ENCODE peak calls at places on chromosomes 3 and 15, in five cellular contexts. H is Peyer's patch, Z is HCT116, F is fibroblast of villous mesenchyme, W is astrocyte of the cerebellum. K is an unnamed sample.

GRCh38 chr3:143035466-143036214 is 34.3 kb downstream of the U2SURP start:
- DNase-seq in H (no peak), Z (no peak), F (peak), W (no peak), K (no peak)

GRCh38 chr3:45885979-45886711 is at the start of gene CCR9:
- DNase-seq in H (no peak), Z (no peak), F (no peak), W (no peak), K (no peak)

GRCh38 chr3:4979401-4980228 is at the start of gene BHLHE40:
- DNase-seq in H (no peak), Z (no peak), F (peak), W (no peak), K (no peak)

GRCh38 chr3:122314467-122314866 is 10.6 kb upstream of the CSTA start:
- DNase-seq in H (no peak), Z (no peak), F (no peak), W (no peak), K (no peak)

GRCh38 chr15:89898628-89899302 is 5.0 kb upstream of the AP3S2 start:
- DNase-seq in H (peak), Z (peak), F (peak), W (peak), K (peak)

GRCh38 chr3:184314700-184315505 is 497 bp downstream of the EIF4G1 start:
- DNase-seq in H (peak), Z (no peak), F (peak), W (no peak), K (peak)

GRCh38 chr3:108218811-108219210 is 3.4 kb downstream of the IFT57 start:
- DNase-seq in H (no peak), Z (no peak), F (peak), W (no peak), K (no peak)

GRCh38 chr3:7285502-7285901 is 424.6 kb downstream of the GRM7 start:
- DNase-seq in H (no peak), Z (peak), F (no peak), W (no peak), K (no peak)

GRCh38 chr3:104673981-104674380 is 692.7 kb upstream of the ALCAM start:
- DNase-seq in H (no peak), Z (no peak), F (peak), W (no peak), K (no peak)

GRCh38 chr3:143604849-143605660 is 243.2 kb downstream of the SLC9A9 start:
- DNase-seq in H (no peak), Z (no peak), F (no peak), W (no peak), K (peak)

GRCh38 chr3:108127301-108127988 is 36.6 kb upstream of the CD47 start:
- DNase-seq in H (no peak), Z (no peak), F (no peak), W (no peak), K (peak)

GRCh38 chr3:43366880-43367279 is 80.5 kb downstream of the SNRK start:
- DNase-seq in H (peak), Z (no peak), F (no peak), W (no peak), K (no peak)

GRCh38 chr3:120129041-120129440 is 34.8 kb upstream of the GSK3B start:
- DNase-seq in H (no peak), Z (no peak), F (no peak), W (no peak), K (no peak)

GRCh38 chr15:75720787-75721461 is 8.3 kb upstream of the CSPG4 start:
- DNase-seq in H (peak), Z (peak), F (no peak), W (no peak), K (peak)

GRCh38 chr3:193947636-193948035 is 188.3 kb upstream of the HES1 start:
- DNase-seq in H (no peak), Z (no peak), F (peak), W (no peak), K (no peak)

GRCh38 chr3:150721285-150722130 is 17.8 kb upstream of the ERICH6 start:
- DNase-seq in H (no peak), Z (peak), F (peak), W (peak), K (peak)

GRCh38 chr3:354433-354832 is 157.9 kb downstream of the CHL1 start:
- DNase-seq in H (no peak), Z (peak), F (peak), W (peak), K (peak)

GRCh38 chr15:58934521-58934920 is 1.0 kb upstream of the SLTM start:
- DNase-seq in H (no peak), Z (peak), F (peak), W (no peak), K (no peak)

GRCh38 chr15:61480863-61481262 is 251.8 kb upstream of the RORA start:
- DNase-seq in H (no peak), Z (no peak), F (no peak), W (no peak), K (no peak)

GRCh38 chr3:12579919-12580318 is 23.0 kb downstream of the MKRN2 start:
- DNase-seq in H (no peak), Z (no peak), F (peak), W (no peak), K (no peak)

GRCh38 chr3:44185396-44185915 is 56.2 kb upstream of the TOPAZ1 start:
- DNase-seq in H (no peak), Z (no peak), F (no peak), W (no peak), K (no peak)

GRCh38 chr3:79886204-79886603 is 118.4 kb upstream of the ROBO1 start:
- DNase-seq in H (no peak), Z (no peak), F (no peak), W (no peak), K (no peak)

GRCh38 chr3:127736801-127737539 is 64.2 kb downstream of the ABTB1 start:
- DNase-seq in H (peak), Z (no peak), F (no peak), W (no peak), K (no peak)

GRCh38 chr15:34109775-34110663 is 8.1 kb downstream of the PGBD4 start:
- DNase-seq in H (no peak), Z (peak), F (peak), W (peak), K (peak)

GRCh38 chr3:82078246-82078645 is 316.8 kb upstream of the GBE1 start:
- DNase-seq in H (no peak), Z (no peak), F (no peak), W (no peak), K (no peak)

GRCh38 chr15:66040211-66040892 is 171.1 kb downstream of the RAB11A start:
- DNase-seq in H (no peak), Z (no peak), F (no peak), W (no peak), K (no peak)

GRCh38 chr15:66038387-66039116 is 169.3 kb downstream of the RAB11A start:
- DNase-seq in H (no peak), Z (no peak), F (no peak), W (no peak), K (no peak)

GRCh38 chr15:66039117-66039860 is 170.0 kb downstream of the RAB11A start:
- DNase-seq in H (no peak), Z (no peak), F (no peak), W (no peak), K (no peak)

GRCh38 chr15:66035901-66036300 is 166.6 kb downstream of the RAB11A start:
- DNase-seq in H (no peak), Z (no peak), F (no peak), W (no peak), K (no peak)

GRCh38 chr15:66036859-66037258 is 167.6 kb downstream of the RAB11A start:
- DNase-seq in H (no peak), Z (no peak), F (no peak), W (no peak), K (no peak)
- TF ChIP-seq CTCF in H (no peak), Z (no peak), F (no peak), W (no peak), K (no peak)

GRCh38 chr15:100383302-100384107 is 41.7 kb upstream of the ADAMTS17 start:
- DNase-seq in H (no peak), Z (peak), F (peak), W (no peak), K (peak)

GRCh38 chr15:100385300-100385699 is 43.5 kb upstream of the ADAMTS17 start:
- DNase-seq in H (no peak), Z (no peak), F (no peak), W (no peak), K (no peak)

DNA sequence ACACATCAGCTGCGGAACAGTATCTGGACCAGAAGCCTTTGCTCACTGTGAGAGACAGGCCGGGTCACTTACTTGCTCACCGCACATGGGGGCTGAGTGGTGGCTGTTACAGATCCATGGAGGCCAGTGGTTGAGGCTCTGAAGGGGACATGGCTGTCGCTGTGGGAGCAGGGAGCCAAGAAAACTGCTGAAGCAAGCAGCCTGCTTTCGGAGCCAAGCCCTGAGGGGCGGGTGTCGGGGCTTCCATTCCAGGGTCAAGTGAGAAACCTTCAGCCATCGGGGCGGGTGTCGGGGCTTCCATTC is 42.3 kb upstream of the ADAMTS17 start:
- DNase-seq in H (no peak), Z (no peak), F (no peak), W (no peak), K (no peak)
- TF ChIP-seq CTCF in H (no peak), Z (no peak), F (no peak), W (no peak), K (no peak)

GRCh38 chr3:17798000-17798399 is 55.6 kb upstream of the TBC1D5 start:
- DNase-seq in H (no peak), Z (no peak), F (no peak), W (no peak), K (no peak)
- TF ChIP-seq CTCF in H (no peak), Z (peak), F (no peak), W (no peak), K (peak)

GRCh38 chr3:137514853-137515252 is 249.3 kb upstream of the SOX14 start:
- DNase-seq in H (no peak), Z (no peak), F (no peak), W (no peak), K (no peak)
- TF ChIP-seq CTCF in H (no peak), Z (peak), F (no peak), W (no peak), K (no peak)

GRCh38 chr3:132017137-132017536 is 17.7 kb downstream of the CPNE4 start:
- DNase-seq in H (no peak), Z (no peak), F (no peak), W (no peak), K (no peak)
- TF ChIP-seq CTCF in H (no peak), Z (no peak), F (no peak), W (no peak), K (no peak)